ENCODE peak calls at places on chromosomes 11 and 22, in seven cellular contexts. P is body of pancreas, V is breast epithelium, Y is esophagus muscularis mucosa, N is heart left ventricle, K is ovary, M is Peyer's patch. T is an unnamed sample.

GRCh38 chr11:131745405-131745804 is 375.0 kb downstream of the NTM start:
- DNase-seq in K (no peak), M (no peak), Y (no peak), N (no peak), V (no peak), P (no peak), T (no peak)

GRCh38 chr11:10809373-10810199 is 860 bp upstream of the EIF4G2 start:
- DNase-seq in V (no peak), Y (no peak), N (no peak), K (no peak), P (no peak), M (no peak), T (no peak)

GRCh38 chr11:32713496-32713895 is 81.0 kb downstream of the CCDC73 start:
- DNase-seq in P (no peak), K (no peak), Y (no peak), N (no peak), M (no peak), V (no peak), T (no peak)

GRCh38 chr22:43970037-43970747 is 14.9 kb downstream of the SAMM50 start:
- DNase-seq in Y (no peak), M (no peak), V (no peak), K (no peak), N (no peak), P (no peak), T (no peak)

GRCh38 chr11:126716456-126717083 is 284.0 kb downstream of the KIRREL3 start:
- DNase-seq in N (no peak), M (no peak), K (no peak), P (peak; percentile 72), V (no peak), Y (no peak), T (peak; percentile 23)

GRCh38 chr22:37416806-37417205 is 10.5 kb downstream of the ELFN2 start:
- DNase-seq in N (no peak), K (no peak), Y (no peak), V (no peak), M (peak; percentile 49), P (peak; percentile 45), T (no peak)

GRCh38 chr11:86374586-86374985 is at the start of gene CCDC81:
- DNase-seq in K (no peak), N (no peak), M (no peak), V (no peak), Y (no peak), P (peak; percentile 12), T (no peak)

GRCh38 chr11:71474771-71475483 is 21.9 kb downstream of the NADSYN1 start:
- DNase-seq in P (no peak), M (peak; percentile 39), K (no peak), V (no peak), Y (no peak), N (no peak), T (no peak)

GRCh38 chr22:27603823-27604190 is 197.7 kb downstream of the MN1 start:
- DNase-seq in N (no peak), P (peak; percentile 63), K (no peak), M (no peak), Y (no peak), V (no peak), T (no peak)

GRCh38 chr11:110565690-110566336 is 136.1 kb downstream of the FDX1 start:
- DNase-seq in M (no peak), K (no peak), Y (no peak), P (peak; percentile 12), N (no peak), V (no peak), T (peak; percentile 8)

GRCh38 chr11:95991101-95991500 is 67.2 kb upstream of the MTMR2 start:
- DNase-seq in V (no peak), N (no peak), P (no peak), K (no peak), Y (no peak), M (no peak), T (no peak)

GRCh38 chr22:28736296-28737155 is 5.1 kb downstream of the CHEK2 start:
- DNase-seq in M (no peak), P (no peak), N (no peak), V (no peak), K (no peak), Y (no peak), T (no peak)

GRCh38 chr11:44315947-44316387 is 6.0 kb upstream of the ALX4 start:
- DNase-seq in M (peak; percentile 37), P (peak; percentile 29), Y (no peak), K (no peak), N (peak; percentile 60), V (no peak), T (no peak)

GRCh38 chr11:5700422-5701064 is 11.0 kb downstream of the TRIM22 start:
- DNase-seq in K (no peak), P (no peak), V (no peak), N (no peak), M (no peak), Y (no peak), T (no peak)

GRCh38 chr11:126212089-126212660 is 593 bp downstream of the FAM118B start:
- DNase-seq in M (no peak), V (no peak), N (no peak), Y (no peak), K (no peak), P (no peak), T (no peak)

GRCh38 chr11:20127671-20128527 is 32.4 kb downstream of the DBX1 start:
- DNase-seq in N (peak; percentile 76), M (peak; percentile 78), P (peak; percentile 84), V (peak; percentile 41), Y (no peak), K (peak; percentile 68), T (peak; percentile 57)

GRCh38 chr11:6927030-6927617 is 898 bp downstream of the ZNF215 start:
- DNase-seq in P (no peak), M (no peak), V (no peak), K (no peak), N (no peak), Y (no peak), T (no peak)

GRCh38 chr22:24564376-24565058 is 8.7 kb downstream of the SNRPD3 start:
- DNase-seq in K (no peak), Y (no peak), P (no peak), M (no peak), V (no peak), N (peak; percentile 61), T (no peak)

GRCh38 chr11:69220581-69221051 is 64.9 kb downstream of the SMIM38 start:
- DNase-seq in P (peak; percentile 57), V (peak; percentile 55), N (no peak), K (no peak), Y (no peak), M (no peak), T (peak; percentile 71)

GRCh38 chr11:88414981-88415391 is 77.5 kb upstream of the CTSC start:
- DNase-seq in N (no peak), V (no peak), P (no peak), K (no peak), M (no peak), Y (no peak), T (no peak)

GRCh38 chr11:109085708-109086373 is 336.1 kb upstream of the C11orf87 start:
- DNase-seq in K (no peak), M (no peak), N (peak; percentile 54), P (no peak), Y (no peak), V (no peak), T (no peak)

GRCh38 chr11:35932641-35933571 is 11.0 kb upstream of the LDLRAD3 start:
- DNase-seq in N (no peak), P (no peak), M (no peak), K (no peak), V (no peak), Y (no peak), T (no peak)

GRCh38 chr11:85801527-85801926 is 9.4 kb downstream of the SYTL2 start:
- DNase-seq in V (no peak), N (no peak), M (no peak), P (no peak), K (no peak), Y (no peak), T (no peak)

GRCh38 chr11:35281169-35281591 is 138.2 kb downstream of the SLC1A2 start:
- DNase-seq in M (no peak), K (no peak), V (no peak), Y (no peak), N (peak; percentile 28), P (no peak), T (no peak)

GRCh38 chr11:74546752-74547151 is 45.6 kb upstream of the POLD3 start:
- DNase-seq in N (no peak), K (no peak), Y (no peak), V (peak; percentile 71), M (peak; percentile 62), P (no peak), T (peak; percentile 90)

GRCh38 chr11:9461760-9462134 is 935 bp downstream of the ZNF143 start:
- DNase-seq in P (no peak), M (no peak), V (no peak), K (no peak), N (no peak), Y (no peak), T (no peak)

GRCh38 chr11:9460322-9461067 is at the start of gene ZNF143:
- DNase-seq in V (peak; percentile 100), Y (peak; percentile 100), N (peak; percentile 100), M (peak; percentile 100), P (peak; percentile 100), K (peak; percentile 100), T (peak; percentile 100)

GRCh38 chr11:9462172-9462799 is 1.5 kb downstream of the ZNF143 start:
- DNase-seq in P (no peak), N (no peak), V (no peak), M (no peak), Y (no peak), K (no peak), T (no peak)

GRCh38 chr11:9461068-9461759 is 402 bp downstream of the ZNF143 start:
- DNase-seq in M (peak; percentile 89), N (peak; percentile 94), Y (peak; percentile 97), K (peak; percentile 90), V (peak; percentile 69), P (peak; percentile 86), T (peak; percentile 81)

GRCh38 chr11:9459573-9460321 is 1.1 kb upstream of the ZNF143 start:
- DNase-seq in Y (no peak), N (no peak), K (peak; percentile 14), M (no peak), P (peak; percentile 33), V (no peak), T (peak; percentile 12)
- TF ChIP-seq CTCF in Y (no peak), N (no peak), K (no peak), M (no peak), P (no peak), V (no peak), T (no peak)

GRCh38 chr11:80383655-80384054 is 942.8 kb upstream of the TENM4 start:
- DNase-seq in M (no peak), V (no peak), N (no peak), P (no peak), K (no peak), Y (no peak), T (peak; percentile 23)
- TF ChIP-seq POLR2A in M (no peak), V (no peak), N (no peak), P (no peak), K (no peak), Y (no peak), T (no peak)

DNA sequence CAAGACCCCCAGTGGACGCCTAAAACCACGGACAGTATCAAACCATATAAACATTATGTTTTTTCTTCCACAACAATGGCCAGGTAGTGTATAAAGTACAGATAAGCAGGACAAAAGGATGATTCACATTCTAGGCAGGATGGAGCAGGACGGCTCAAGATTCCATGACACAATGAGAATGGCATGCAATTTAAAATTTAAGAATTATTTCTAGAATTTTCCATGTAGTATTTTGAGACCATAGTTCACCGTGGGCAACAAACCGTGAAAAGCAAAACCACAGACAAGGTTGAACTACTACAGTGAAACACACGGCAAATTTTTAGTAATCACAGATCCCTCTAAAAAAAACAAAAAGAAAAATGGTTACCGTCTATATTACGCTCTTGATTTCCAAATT is 7.5 kb downstream of the NARS2 start:
- DNase-seq in P (no peak), V (no peak), M (no peak), K (no peak), Y (no peak), N (no peak), T (no peak)
- H3K4me1 ChIP-seq in P (peaks cover 5% of the 10 kb centered on the region), V (no peaks in the 10 kb centered on the region), M (no peaks in the 10 kb centered on the region), K (peaks cover 6% of the 10 kb centered on the region), Y (peaks cover 7% of the 10 kb centered on the region), N (no peaks in the 10 kb centered on the region), T (no peaks in the 10 kb centered on the region)

GRCh38 chr11:8192896-8193209 is 24.0 kb upstream of the RIC3 start:
- DNase-seq in K (no peak), V (no peak), M (no peak), N (no peak), P (no peak), Y (no peak), T (no peak)
- TF ChIP-seq CTCF in K (peak; percentile 6), V (peak; percentile 1), M (no peak), N (no peak), P (no peak), Y (no peak), T (no peak)

T was measured in prostate gland.